ENCODE peak calls at places on chromosomes 4 and X, in eight cellular contexts. D is right cardiac atrium; T is AG04450; H is dorsolateral prefrontal cortex; L is thoracic aorta; S is activated CD4-positive, alpha-beta T cell treated with anti-CD3 and anti-CD28 coated beads for 36 hours; A is MCF 10A; Y is left cardiac atrium. V is an unnamed sample.

GRCh38 chr4:80220711-80221110 is 23.4 kb downstream of the PRDM8 start:
- DNase-seq in S (no peak), A (no peak), Y (no peak), L (no peak), T (no peak), D (no peak), H (no peak), V (no peak)

GRCh38 chrX:71292669-71293379 is 8.7 kb upstream of the ITGB1BP2 start:
- DNase-seq in D (no peak), H (no peak), A (no peak), T (no peak), L (no peak), Y (no peak), S (no peak), V (no peak)

GRCh38 chr4:141971854-141972253 is 335.5 kb downstream of the IL15 start:
- DNase-seq in D (no peak), H (no peak), Y (no peak), S (no peak), L (no peak), T (no peak), A (no peak), V (no peak)

GRCh38 chr4:118939169-118939779 is 50.6 kb downstream of the SYNPO2 start:
- DNase-seq in Y (no peak), L (no peak), D (no peak), T (no peak), H (no peak), A (no peak), S (no peak), V (no peak)

GRCh38 chr4:183175631-183176232 is 76.7 kb downstream of the WWC2 start:
- DNase-seq in D (no peak), L (no peak), A (no peak), T (peak), H (no peak), Y (no peak), S (no peak), V (no peak)

GRCh38 chrX:32868524-32868895 is 342.8 kb downstream of the DMD start:
- DNase-seq in T (no peak), H (no peak), D (no peak), A (no peak), S (no peak), L (no peak), Y (no peak), V (no peak)

GRCh38 chr4:154277164-154277563 is 214.4 kb downstream of the DCHS2 start:
- DNase-seq in T (no peak), L (no peak), A (no peak), H (no peak), D (no peak), S (no peak), Y (no peak), V (no peak)

GRCh38 chr4:183455431-183456145 is 11.2 kb downstream of the CDKN2AIP start:
- DNase-seq in D (no peak), L (no peak), H (no peak), Y (no peak), A (no peak), S (no peak), T (no peak), V (no peak)

GRCh38 chr4:82774711-82775171 is 23.9 kb downstream of the SCD5 start:
- DNase-seq in L (no peak), Y (no peak), A (no peak), H (peak), D (no peak), T (no peak), S (no peak), V (no peak)

GRCh38 chr4:20624783-20625364 is 75.4 kb upstream of the PACRGL start:
- DNase-seq in Y (no peak), L (no peak), A (peak), S (no peak), D (no peak), T (no peak), H (no peak), V (no peak)

GRCh38 chr4:111847256-111848108 is 297.8 kb upstream of the FAM241A start:
- DNase-seq in L (no peak), A (peak), S (no peak), T (no peak), H (no peak), D (no peak), Y (no peak), V (no peak)

GRCh38 chr4:25810815-25811690 is 51.7 kb downstream of the SEL1L3 start:
- DNase-seq in T (no peak), Y (no peak), L (no peak), A (no peak), S (no peak), D (no peak), H (no peak), V (no peak)

GRCh38 chr4:139281212-139281611 is 1.2 kb upstream of the MGARP start:
- DNase-seq in D (no peak), A (peak), Y (no peak), L (no peak), T (no peak), S (no peak), H (no peak), V (no peak)

GRCh38 chrX:107574711-107575110 is 53.6 kb upstream of the PRPS1 start:
- DNase-seq in S (no peak), D (no peak), Y (no peak), A (no peak), H (no peak), T (no peak), L (no peak), V (no peak)

GRCh38 chr4:11424000-11424399 is 4.7 kb downstream of the HS3ST1 start:
- DNase-seq in Y (peak), H (no peak), D (no peak), S (peak), T (no peak), L (no peak), A (peak), V (no peak)

GRCh38 chr4:55029838-55030503 is 95.4 kb downstream of the KDR start:
- DNase-seq in Y (no peak), L (no peak), H (no peak), T (no peak), A (no peak), S (no peak), D (no peak), V (no peak)

GRCh38 chr4:5399790-5400421 is 308.5 kb downstream of the EVC2 start:
- DNase-seq in A (peak), S (no peak), D (no peak), T (peak), Y (no peak), L (no peak), H (no peak), V (no peak)

GRCh38 chr4:36183665-36184393 is 60.5 kb downstream of the ARAP2 start:
- DNase-seq in L (no peak), H (no peak), A (no peak), T (no peak), Y (no peak), S (no peak), D (no peak), V (no peak)

GRCh38 chr4:93182722-93183121 is 645.8 kb upstream of the ATOH1 start:
- DNase-seq in H (no peak), S (no peak), A (peak), L (no peak), D (no peak), Y (no peak), T (no peak), V (no peak)

GRCh38 chr4:140305053-140305452 is 68.4 kb upstream of the SCOC start:
- DNase-seq in D (no peak), Y (no peak), L (no peak), A (no peak), S (no peak), T (no peak), H (no peak), V (no peak)

GRCh38 chrX:29470029-29470428 is 745.3 kb upstream of the MAGEB2 start:
- DNase-seq in H (no peak), T (peak), D (no peak), S (no peak), L (no peak), A (peak), Y (no peak), V (no peak)

GRCh38 chr4:4697584-4697983 is 155.7 kb upstream of the STX18 start:
- DNase-seq in S (no peak), L (no peak), D (no peak), T (no peak), H (no peak), Y (no peak), A (no peak), V (no peak)

GRCh38 chr4:38667005-38667771 is 3.2 kb downstream of the KLF3 start:
- DNase-seq in Y (peak), T (peak), A (peak), L (peak), D (peak), H (peak), S (peak), V (peak)

V was measured in uterus.